ENCODE peak calls at places on chromosomes 7 and 10, in five cellular contexts. W is activated CD4-positive, CD25-positive, alpha-beta regulatory T cell; G is glutamatergic neuron; L is NCI-H82; B is HTR-8/SVneo. F is an unnamed sample.

GRCh38 chr10:47379901-47380300 is 4.2 kb downstream of the ZNF488 start:
- DNase-seq in W (no peak), G (no peak), L (no peak), B (no peak), F (no peak)

GRCh38 chr7:139750459-139751095 is 27.2 kb downstream of the HIPK2 start:
- DNase-seq in W (no peak), G (no peak), L (no peak), B (no peak), F (no peak)

GRCh38 chr7:4657640-4658417 is 24.3 kb upstream of the FOXK1 start:
- DNase-seq in W (no peak), G (no peak), L (no peak), B (no peak), F (no peak)

GRCh38 chr10:120688928-120689327 is 162.2 kb upstream of the WDR11 start:
- DNase-seq in W (no peak), G (no peak), L (no peak), B (no peak), F (no peak)

GRCh38 chr10:21399392-21400015 is 126.0 kb downstream of the SKIDA1 start:
- DNase-seq in W (no peak), G (no peak), L (no peak), B (no peak), F (no peak)

GRCh38 chr7:7183061-7183832 is 903 bp downstream of the C1GALT1 start:
- DNase-seq in W (peak), G (peak), L (peak), B (peak), F (peak)

GRCh38 chr7:70579397-70580097 is 552.4 kb upstream of the GALNT17 start:
- DNase-seq in W (no peak), G (no peak), L (no peak), B (no peak), F (no peak)

GRCh38 chr7:114931656-114932011 is 9.7 kb downstream of the MDFIC start:
- DNase-seq in W (no peak), G (no peak), L (no peak), B (no peak), F (no peak)

GRCh38 chr10:123746016-123746415 is 79.9 kb downstream of the GPR26 start:
- DNase-seq in W (no peak), G (no peak), L (no peak), B (no peak), F (no peak)

GRCh38 chr7:137920637-137921473 is 74.1 kb upstream of the DGKI start:
- DNase-seq in W (no peak), G (no peak), L (no peak), B (no peak), F (no peak)

GRCh38 chr7:45589915-45590678 is 15.9 kb downstream of the ADCY1 start:
- DNase-seq in W (no peak), G (no peak), L (no peak), B (no peak), F (no peak)

GRCh38 chr7:17846935-17847334 is 93.4 kb downstream of the SNX13 start:
- DNase-seq in W (no peak), G (no peak), L (no peak), B (no peak), F (no peak)

GRCh38 chr10:43976292-43976691 is 327.6 kb upstream of the ZNF32 start:
- DNase-seq in W (no peak), G (no peak), L (no peak), B (no peak), F (no peak)

GRCh38 chr7:43220250-43220649 is 107.8 kb downstream of the HECW1 start:
- DNase-seq in W (no peak), G (no peak), L (no peak), B (peak), F (no peak)

GRCh38 chr10:12484945-12485805 is 135.8 kb downstream of the CAMK1D start:
- DNase-seq in W (no peak), G (no peak), L (peak), B (no peak), F (peak)

GRCh38 chr7:155392726-155393570 is 65.0 kb upstream of the EN2 start:
- DNase-seq in W (no peak), G (no peak), L (no peak), B (no peak), F (no peak)

GRCh38 chr10:65126288-65126687 is 1605.1 kb downstream of the REEP3 start:
- DNase-seq in W (no peak), G (no peak), L (no peak), B (no peak), F (no peak)

GRCh38 chr7:48168159-48168558 is 3.1 kb upstream of the ABCA13 start:
- DNase-seq in W (no peak), G (no peak), L (no peak), B (no peak), F (peak)

GRCh38 chr7:21911341-21911875 is 34.3 kb downstream of the CDCA7L start:
- DNase-seq in W (no peak), G (no peak), L (no peak), B (peak), F (no peak)

GRCh38 chr7:27605689-27606269 is 56.9 kb downstream of the HIBADH start:
- DNase-seq in W (no peak), G (no peak), L (peak), B (peak), F (peak)

GRCh38 chr10:102400598-102401321 is 5.3 kb downstream of the NFKB2 start:
- DNase-seq in W (no peak), G (no peak), L (no peak), B (no peak), F (no peak)

GRCh38 chr7:130489140-130489967 is 2.5 kb upstream of the MEST start:
- DNase-seq in W (no peak), G (no peak), L (no peak), B (peak), F (no peak)

GRCh38 chr10:35424680-35425285 is 88.5 kb downstream of the CCNY start:
- DNase-seq in W (no peak), G (no peak), L (no peak), B (no peak), F (no peak)

GRCh38 chr10:12801214-12802087 is 200.1 kb downstream of the CCDC3 start:
- DNase-seq in W (no peak), G (no peak), L (no peak), B (no peak), F (no peak)

GRCh38 chr10:29271877-29272276 is 17.0 kb upstream of the LYZL1 start:
- DNase-seq in W (no peak), G (no peak), L (no peak), B (no peak), F (no peak)

GRCh38 chr7:157293413-157293788 is 43.4 kb upstream of the DNAJB6 start:
- DNase-seq in W (no peak), G (no peak), L (no peak), B (no peak), F (no peak)

GRCh38 chr10:20891338-20891714 is 5.8 kb downstream of the NEBL start:
- DNase-seq in W (no peak), G (no peak), L (no peak), B (no peak), F (no peak)

F was measured in NAMALWA.